ENCODE peak calls at places on chromosomes 11 and 22, in seven cellular contexts. U is kidney glomerular epithelial cell; J is stimulated activated CD8-positive, alpha-beta memory T cell treated with anti-CD3 and anti-CD28 coated beads, Interleukin-4, amount 100 ng/mL, for 24 hours; E is BJ; Z is GM23338; P is stimulated activated CD4-positive, alpha-beta T cell treated with anti-CD3 and anti-CD28 coated beads, Interleukin-12 subunit alpha, Interleukin-12 subunit beta, amount 100 ng/mL, for 24 hours; R is transverse colon. F is an unnamed sample.

GRCh38 chr11:99370557-99371200 is 349.9 kb downstream of the CNTN5 start:
- DNase-seq in J (no peak), Z (peak), R (no peak), P (no peak), U (peak), E (no peak), F (no peak)

GRCh38 chr11:7986768-7987559 is at the start of gene EIF3F:
- DNase-seq in E (peak), R (peak), Z (peak), P (peak), J (peak), U (peak), F (peak)

GRCh38 chr11:36594316-36594989 is at the start of gene IFTAP:
- DNase-seq in Z (peak), E (peak), J (peak), U (peak), R (peak), P (no peak), F (peak)

GRCh38 chr11:12280838-12281565 is 96.4 kb upstream of the PARVA start:
- DNase-seq in J (peak), P (no peak), Z (no peak), R (no peak), E (no peak), U (no peak), F (no peak)

GRCh38 chr22:17920145-17920605 is 104.2 kb downstream of the MICAL3 start:
- DNase-seq in U (no peak), Z (peak), E (no peak), R (peak), P (no peak), J (no peak), F (peak)

GRCh38 chr22:50398698-50399648 is 55.8 kb downstream of the PPP6R2 start:
- DNase-seq in P (no peak), R (no peak), U (no peak), J (no peak), E (no peak), Z (no peak), F (no peak)

GRCh38 chr11:66316849-66317251 is at the start of gene CD248:
- DNase-seq in U (no peak), Z (peak), J (no peak), E (no peak), P (no peak), R (peak), F (no peak)

GRCh38 chr22:32684148-32684821 is 117.2 kb upstream of the TIMP3 start:
- DNase-seq in P (no peak), R (no peak), E (no peak), U (no peak), Z (no peak), J (no peak), F (no peak)

GRCh38 chr11:7612661-7613393 is 60.5 kb downstream of the CYB5R2 start:
- DNase-seq in P (no peak), Z (no peak), E (no peak), U (no peak), J (no peak), R (no peak), F (peak)

GRCh38 chr22:37455896-37456295 is 28.6 kb upstream of the ELFN2 start:
- DNase-seq in J (no peak), Z (no peak), R (no peak), P (no peak), E (no peak), U (no peak), F (no peak)

GRCh38 chr11:86245369-86246292 is 1.1 kb downstream of the EED start:
- DNase-seq in Z (peak), J (no peak), E (no peak), R (peak), U (no peak), P (no peak), F (peak)

GRCh38 chr22:39690901-39691620 is 120.5 kb downstream of the CACNA1I start:
- DNase-seq in J (peak), R (no peak), Z (peak), E (no peak), U (no peak), P (no peak), F (no peak)

GRCh38 chr11:20134991-20135736 is 25.1 kb downstream of the DBX1 start:
- DNase-seq in R (no peak), U (no peak), P (no peak), Z (no peak), E (no peak), J (no peak), F (no peak)

GRCh38 chr11:87101956-87102355 is 64.2 kb downstream of the TMEM135 start:
- DNase-seq in P (no peak), Z (no peak), J (no peak), U (no peak), R (no peak), E (no peak), F (no peak)

GRCh38 chr11:2517386-2518064 is 72.7 kb downstream of the KCNQ1 start:
- DNase-seq in R (peak), U (no peak), Z (no peak), P (no peak), E (no peak), J (no peak), F (no peak)

GRCh38 chr22:40310081-40310770 is 36.1 kb upstream of the ADSL start:
- DNase-seq in Z (no peak), P (no peak), U (no peak), E (peak), R (peak), J (no peak), F (no peak)

GRCh38 chr11:108592591-108593213 is 866 bp downstream of the EXPH5 start:
- DNase-seq in Z (peak), R (peak), E (no peak), P (peak), J (peak), U (peak), F (peak)

GRCh38 chr11:72683782-72684200 is 9.6 kb upstream of the PDE2A start:
- DNase-seq in E (no peak), Z (peak), R (peak), U (peak), J (peak), P (peak), F (peak)

GRCh38 chr11:62388999-62389398 is 29.8 kb upstream of the SCGB1A1 start:
- DNase-seq in P (no peak), Z (no peak), U (no peak), R (no peak), J (no peak), E (no peak), F (no peak)

GRCh38 chr11:58963551-58964075 is 24.3 kb downstream of the GLYATL1 start:
- DNase-seq in E (peak), R (no peak), U (peak), Z (peak), P (no peak), J (no peak), F (peak)

GRCh38 chr11:62493801-62494200 is 52.8 kb downstream of the AHNAK start:
- DNase-seq in E (no peak), R (no peak), J (no peak), Z (no peak), P (no peak), U (no peak), F (no peak)

GRCh38 chr22:45096256-45096907 is 67.3 kb upstream of the NUP50 start:
- DNase-seq in E (no peak), Z (peak), U (peak), R (peak), J (peak), P (peak), F (peak)

GRCh38 chr11:14183973-14184372 is 175.0 kb downstream of the RRAS2 start:
- DNase-seq in U (peak), Z (no peak), J (no peak), E (no peak), P (no peak), R (no peak), F (peak)

GRCh38 chr11:57801185-57801490 is 39.5 kb downstream of the CTNND1 start:
- DNase-seq in U (no peak), Z (no peak), P (no peak), E (no peak), R (no peak), J (no peak), F (no peak)

GRCh38 chr11:10920205-10920604 is 62.4 kb upstream of the ZBED5 start:
- DNase-seq in Z (no peak), E (no peak), J (no peak), U (no peak), P (no peak), R (no peak), F (no peak)

GRCh38 chr11:15826008-15826650 is 530.2 kb downstream of the SOX6 start:
- DNase-seq in E (no peak), Z (no peak), U (no peak), J (no peak), R (no peak), P (no peak), F (no peak)

GRCh38 chr22:39117585-39118191 is 20.6 kb downstream of the APOBEC3H start:
- DNase-seq in P (peak), R (peak), Z (peak), U (no peak), E (no peak), J (peak), F (peak)

GRCh38 chr11:88623536-88623935 is 286.0 kb upstream of the CTSC start:
- DNase-seq in Z (no peak), R (no peak), J (no peak), E (no peak), P (no peak), U (no peak), F (no peak)

GRCh38 chr11:65390099-65390941 is 3.9 kb downstream of the FRMD8 start:
- DNase-seq in U (no peak), Z (no peak), R (no peak), J (no peak), E (no peak), P (no peak), F (no peak)

F was measured in small intestine.